ENCODE peak calls at places on chromosomes 12 and 14, in seven cellular contexts. One of them, this sample, is unnamed.

GRCh38 chr12:69633061-69633460 is 22.4 kb upstream of the LRRC10 start:
- DNase-seq in IMR-90: no peak
- DNase-seq in AG10803: no peak
- DNase-seq in heart left ventricle: no peak
- DNase-seq in foreskin fibroblast: no peak
- DNase-seq in MM.1S: no peak
- DNase-seq in tibial artery: no peak
- DNase-seq in this sample: no peak

GRCh38 chr14:24110485-24110884 is 4.1 kb upstream of the DCAF11 start:
- DNase-seq in foreskin fibroblast: no peak
- DNase-seq in tibial artery: no peak
- DNase-seq in MM.1S: no peak
- DNase-seq in AG10803: no peak
- DNase-seq in heart left ventricle: no peak
- DNase-seq in IMR-90: no peak
- DNase-seq in this sample: no peak

GRCh38 chr12:110224379-110225304 is 56.4 kb upstream of the ATP2A2 start:
- DNase-seq in heart left ventricle: no peak
- DNase-seq in foreskin fibroblast: peak; percentile 87
- DNase-seq in AG10803: peak; percentile 91
- DNase-seq in IMR-90: peak; percentile 89
- DNase-seq in tibial artery: no peak
- DNase-seq in MM.1S: peak; percentile 6
- DNase-seq in this sample: peak; percentile 85

GRCh38 chr14:100017578-100017977 is 47.6 kb upstream of the EVL start:
- DNase-seq in AG10803: peak; percentile 52
- DNase-seq in MM.1S: no peak
- DNase-seq in foreskin fibroblast: peak; percentile 49
- DNase-seq in heart left ventricle: no peak
- DNase-seq in tibial artery: no peak
- DNase-seq in IMR-90: peak; percentile 89
- DNase-seq in this sample: peak; percentile 31

GRCh38 chr12:116455540-116456306 is 103.5 kb upstream of the MAP1LC3B2 start:
- DNase-seq in heart left ventricle: peak; percentile 81
- DNase-seq in AG10803: peak; percentile 96
- DNase-seq in MM.1S: no peak
- DNase-seq in tibial artery: peak; percentile 92
- DNase-seq in foreskin fibroblast: peak; percentile 93
- DNase-seq in IMR-90: peak; percentile 96
- DNase-seq in this sample: peak; percentile 94

GRCh38 chr12:114662512-114663177 is 21.3 kb downstream of the TBX3 start:
- DNase-seq in IMR-90: peak; percentile 91
- DNase-seq in MM.1S: peak; percentile 35
- DNase-seq in tibial artery: peak; percentile 77
- DNase-seq in AG10803: peak; percentile 80
- DNase-seq in heart left ventricle: peak; percentile 55
- DNase-seq in foreskin fibroblast: peak; percentile 96
- DNase-seq in this sample: peak; percentile 71

GRCh38 chr14:59325906-59326305 is 137.4 kb downstream of the DAAM1 start:
- DNase-seq in heart left ventricle: peak; percentile 27
- DNase-seq in MM.1S: no peak
- DNase-seq in AG10803: peak; percentile 89
- DNase-seq in tibial artery: no peak
- DNase-seq in foreskin fibroblast: peak; percentile 53
- DNase-seq in IMR-90: peak; percentile 84
- DNase-seq in this sample: peak; percentile 78

GRCh38 chr12:111074965-111075364 is 154.6 kb upstream of the MYL2 start:
- DNase-seq in heart left ventricle: no peak
- DNase-seq in tibial artery: peak; percentile 46
- DNase-seq in MM.1S: no peak
- DNase-seq in IMR-90: no peak
- DNase-seq in AG10803: no peak
- DNase-seq in foreskin fibroblast: no peak
- DNase-seq in this sample: no peak

GRCh38 chr14:68815288-68816182 is 22.7 kb upstream of the ZFP36L1 start:
- DNase-seq in foreskin fibroblast: no peak
- DNase-seq in MM.1S: no peak
- DNase-seq in IMR-90: no peak
- DNase-seq in tibial artery: peak; percentile 73
- DNase-seq in heart left ventricle: no peak
- DNase-seq in AG10803: no peak
- DNase-seq in this sample: no peak

DNA sequence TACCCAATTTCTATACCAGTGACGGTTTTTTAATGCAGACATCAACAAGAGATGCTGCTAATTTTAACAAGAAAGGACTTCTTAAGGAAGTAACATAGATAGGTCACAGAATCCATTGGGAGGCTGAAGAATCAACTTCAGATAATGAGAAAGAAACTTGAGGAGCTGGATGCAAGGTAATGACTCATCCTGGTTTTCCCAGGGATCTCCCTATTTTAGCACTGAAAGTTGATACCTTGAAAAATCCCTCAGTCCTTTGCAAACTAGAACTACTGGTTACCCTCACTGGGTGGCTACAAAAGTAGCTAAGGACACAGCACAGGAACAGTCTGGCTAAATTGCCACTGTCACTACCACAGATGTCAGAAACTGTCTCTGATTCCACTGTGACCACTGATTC is 561.9 kb downstream of the FLRT2 start:
- DNase-seq in tibial artery: no peak
- DNase-seq in MM.1S: no peak
- DNase-seq in heart left ventricle: no peak
- DNase-seq in foreskin fibroblast: peak; percentile 17
- DNase-seq in AG10803: no peak
- DNase-seq in IMR-90: peak; percentile 57
- DNase-seq in this sample: no peak
- H3K4me3 ChIP-seq in tibial artery: no peak overlapping the region
- H3K4me3 ChIP-seq in MM.1S: no peak overlapping the region
- H3K4me3 ChIP-seq in heart left ventricle: no peak overlapping the region
- H3K4me3 ChIP-seq in foreskin fibroblast: no peak overlapping the region
- H3K4me3 ChIP-seq in AG10803: no peak overlapping the region
- H3K4me3 ChIP-seq in IMR-90: no peak overlapping the region
- H3K4me3 ChIP-seq in this sample: no peak overlapping the region

DNA sequence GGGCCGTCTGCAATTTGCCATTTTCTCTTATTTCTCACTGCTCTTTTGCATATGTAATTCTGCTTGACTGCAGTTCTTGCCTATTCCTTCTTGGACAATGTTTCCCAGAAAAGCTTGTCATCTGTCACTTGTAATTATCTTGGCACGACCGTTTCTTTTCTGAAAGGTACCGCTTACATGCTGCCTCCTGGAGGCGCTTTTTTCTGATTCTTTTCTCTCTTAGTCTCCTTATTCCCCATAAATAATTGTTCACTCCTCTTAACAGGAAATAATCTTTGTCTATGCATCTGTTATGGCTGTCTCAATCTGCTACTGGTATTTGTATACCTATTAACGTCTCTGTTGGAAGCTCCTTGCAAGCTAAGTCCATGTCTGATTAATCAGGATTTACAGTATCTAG is 1.3 kb upstream of the ALDH1L2 start:
- DNase-seq in heart left ventricle: no peak
- DNase-seq in foreskin fibroblast: peak; percentile 44
- DNase-seq in IMR-90: no peak
- DNase-seq in AG10803: no peak
- DNase-seq in tibial artery: no peak
- DNase-seq in MM.1S: no peak
- DNase-seq in this sample: no peak
- TF ChIP-seq CTCF in heart left ventricle: no peak
- TF ChIP-seq CTCF in foreskin fibroblast: no peak
- TF ChIP-seq CTCF in IMR-90: no peak
- TF ChIP-seq CTCF in AG10803: no peak
- TF ChIP-seq CTCF in tibial artery: no peak
- TF ChIP-seq CTCF in MM.1S: no peak
- TF ChIP-seq CTCF in this sample: no peak

DNA sequence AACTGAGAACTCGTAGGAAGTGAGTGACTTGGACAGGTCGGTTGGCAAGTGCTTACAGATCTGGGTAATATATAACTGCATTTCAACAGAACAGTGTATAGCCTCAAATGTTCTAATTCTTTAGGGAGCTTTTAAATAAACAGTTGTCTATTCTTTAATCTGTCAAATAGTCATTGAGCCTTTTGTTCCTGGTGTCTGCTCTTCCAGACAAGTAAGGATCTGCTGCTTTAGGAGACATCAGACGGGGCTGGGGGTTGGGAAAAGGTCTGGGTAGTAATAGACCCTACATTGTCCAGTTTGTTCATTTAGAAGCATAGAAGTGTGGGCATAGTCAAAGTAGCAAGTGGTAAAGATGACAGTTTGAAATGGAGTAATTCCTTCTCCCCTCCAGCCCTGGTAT is 2.0 kb downstream of the PTPN11 start:
- DNase-seq in heart left ventricle: no peak
- DNase-seq in AG10803: no peak
- DNase-seq in IMR-90: no peak
- DNase-seq in foreskin fibroblast: no peak
- DNase-seq in tibial artery: no peak
- DNase-seq in MM.1S: no peak
- DNase-seq in this sample: no peak
- H3K4me3 ChIP-seq in heart left ventricle: no peak overlapping the region
- H3K4me3 ChIP-seq in AG10803: no peak overlapping the region
- H3K4me3 ChIP-seq in IMR-90: no peak overlapping the region
- H3K4me3 ChIP-seq in foreskin fibroblast: no peak overlapping the region
- H3K4me3 ChIP-seq in tibial artery: no peak overlapping the region
- H3K4me3 ChIP-seq in MM.1S: no peak overlapping the region
- H3K4me3 ChIP-seq in this sample: no peak overlapping the region

GRCh38 chr12:124727922-124728321 is 135.7 kb downstream of the SCARB1 start:
- DNase-seq in foreskin fibroblast: no peak
- DNase-seq in heart left ventricle: no peak
- DNase-seq in tibial artery: no peak
- DNase-seq in IMR-90: no peak
- DNase-seq in MM.1S: no peak
- DNase-seq in AG10803: no peak
- DNase-seq in this sample: no peak
- TF ChIP-seq CTCF in foreskin fibroblast: no peak
- TF ChIP-seq CTCF in heart left ventricle: no peak
- TF ChIP-seq CTCF in tibial artery: no peak
- TF ChIP-seq CTCF in IMR-90: no peak
- TF ChIP-seq CTCF in MM.1S: no peak
- TF ChIP-seq CTCF in AG10803: no peak
- TF ChIP-seq CTCF in this sample: peak; percentile 6

GRCh38 chr12:42024495-42024830 is 120.2 kb downstream of the GXYLT1 start:
- DNase-seq in IMR-90: no peak
- DNase-seq in MM.1S: no peak
- DNase-seq in heart left ventricle: no peak
- DNase-seq in foreskin fibroblast: no peak
- DNase-seq in tibial artery: no peak
- DNase-seq in AG10803: no peak
- DNase-seq in this sample: no peak

GRCh38 chr12:42030588-42030987 is 114.1 kb downstream of the GXYLT1 start:
- DNase-seq in heart left ventricle: no peak
- DNase-seq in MM.1S: no peak
- DNase-seq in tibial artery: no peak
- DNase-seq in AG10803: no peak
- DNase-seq in IMR-90: no peak
- DNase-seq in foreskin fibroblast: no peak
- DNase-seq in this sample: no peak

GRCh38 chr12:42031847-42032564 is 112.7 kb downstream of the GXYLT1 start:
- DNase-seq in foreskin fibroblast: no peak
- DNase-seq in MM.1S: no peak
- DNase-seq in AG10803: no peak
- DNase-seq in tibial artery: no peak
- DNase-seq in IMR-90: no peak
- DNase-seq in heart left ventricle: no peak
- DNase-seq in this sample: no peak

GRCh38 chr12:42023733-42024494 is 120.8 kb downstream of the GXYLT1 start:
- DNase-seq in AG10803: peak; percentile 66
- DNase-seq in IMR-90: peak; percentile 64
- DNase-seq in tibial artery: peak; percentile 82
- DNase-seq in heart left ventricle: peak; percentile 74
- DNase-seq in MM.1S: peak; percentile 68
- DNase-seq in foreskin fibroblast: peak; percentile 84
- DNase-seq in this sample: peak; percentile 53

DNA sequence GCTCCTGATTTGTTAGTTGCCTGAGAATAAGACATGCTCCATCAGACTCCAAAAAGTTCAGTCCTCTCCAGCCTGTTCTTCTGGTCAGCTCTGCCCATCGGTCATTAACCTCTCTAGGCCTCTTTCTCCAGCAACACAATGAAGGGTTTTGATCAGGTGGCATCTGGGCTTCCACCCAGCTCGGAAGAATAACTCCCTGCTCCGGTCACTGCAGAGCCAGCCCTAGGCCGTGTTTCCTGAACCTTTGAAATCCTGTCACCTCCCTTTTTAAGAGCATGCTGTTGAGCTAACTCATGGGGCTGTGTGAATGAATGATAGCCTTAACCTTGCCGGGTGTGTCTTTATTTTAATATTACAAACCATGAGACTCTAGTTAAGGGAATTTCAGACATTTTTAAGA is 117.1 kb downstream of the GXYLT1 start:
- DNase-seq in MM.1S: no peak
- DNase-seq in AG10803: no peak
- DNase-seq in heart left ventricle: no peak
- DNase-seq in foreskin fibroblast: no peak
- DNase-seq in tibial artery: no peak
- DNase-seq in IMR-90: no peak
- DNase-seq in this sample: no peak
- H3K4me3 ChIP-seq in MM.1S: no peak overlapping the region
- H3K4me3 ChIP-seq in AG10803: no peak overlapping the region
- H3K4me3 ChIP-seq in heart left ventricle: no peak overlapping the region
- H3K4me3 ChIP-seq in foreskin fibroblast: no peak overlapping the region
- H3K4me3 ChIP-seq in tibial artery: no peak overlapping the region
- H3K4me3 ChIP-seq in IMR-90: no peak overlapping the region
- H3K4me3 ChIP-seq in this sample: no peak overlapping the region

This sample was measured in astrocyte of the cerebellum.